ENCODE peak calls at places on chromosome 1, in four cellular contexts. One of them, this sample, is unnamed.

GRCh38 chr1:56877973-56878372 is 23.4 kb downstream of the C8A start:
- DNase-seq in AG09309: no peak
- DNase-seq in gastrocnemius medialis: no peak
- DNase-seq in kidney epithelial cell: no peak
- DNase-seq in this sample: no peak

GRCh38 chr1:98920441-98921110 is 84.1 kb downstream of the PLPPR5 start:
- DNase-seq in AG09309: peak
- DNase-seq in gastrocnemius medialis: no peak
- DNase-seq in kidney epithelial cell: no peak
- DNase-seq in this sample: peak

GRCh38 chr1:199403421-199404116 is 623.9 kb upstream of the NR5A2 start:
- DNase-seq in AG09309: peak
- DNase-seq in gastrocnemius medialis: no peak
- DNase-seq in kidney epithelial cell: no peak
- DNase-seq in this sample: peak

GRCh38 chr1:57492846-57493245 is 69.0 kb upstream of the DAB1 start:
- DNase-seq in AG09309: no peak
- DNase-seq in gastrocnemius medialis: no peak
- DNase-seq in kidney epithelial cell: no peak
- DNase-seq in this sample: no peak

GRCh38 chr1:7253118-7253480 is 467.8 kb downstream of the CAMTA1 start:
- DNase-seq in AG09309: no peak
- DNase-seq in gastrocnemius medialis: no peak
- DNase-seq in kidney epithelial cell: no peak
- DNase-seq in this sample: no peak

GRCh38 chr1:176515310-176515709 is 52.3 kb downstream of the PAPPA2 start:
- DNase-seq in AG09309: peak
- DNase-seq in gastrocnemius medialis: peak
- DNase-seq in kidney epithelial cell: peak
- DNase-seq in this sample: no peak

GRCh38 chr1:61538228-61538627 is 186.7 kb downstream of the TM2D1 start:
- DNase-seq in AG09309: no peak
- DNase-seq in gastrocnemius medialis: no peak
- DNase-seq in kidney epithelial cell: no peak
- DNase-seq in this sample: no peak

GRCh38 chr1:244211559-244211944 is 160.5 kb downstream of the ZBTB18 start:
- DNase-seq in AG09309: peak
- DNase-seq in gastrocnemius medialis: peak
- DNase-seq in kidney epithelial cell: no peak
- DNase-seq in this sample: no peak

GRCh38 chr1:35475356-35475755 is 81.8 kb downstream of the KIAA0319L start:
- DNase-seq in AG09309: no peak
- DNase-seq in gastrocnemius medialis: no peak
- DNase-seq in kidney epithelial cell: no peak
- DNase-seq in this sample: no peak

GRCh38 chr1:209823143-209824041 is 4.4 kb upstream of the UTP25 start:
- DNase-seq in AG09309: no peak
- DNase-seq in gastrocnemius medialis: no peak
- DNase-seq in kidney epithelial cell: no peak
- DNase-seq in this sample: peak

GRCh38 chr1:184386271-184387068 is at the start of gene C1orf21:
- DNase-seq in AG09309: peak
- DNase-seq in gastrocnemius medialis: peak
- DNase-seq in kidney epithelial cell: peak
- DNase-seq in this sample: peak

GRCh38 chr1:149848811-149849210 is 50.6 kb upstream of the BOLA1 start:
- DNase-seq in AG09309: no peak
- DNase-seq in gastrocnemius medialis: no peak
- DNase-seq in kidney epithelial cell: no peak
- DNase-seq in this sample: no peak

GRCh38 chr1:151847867-151848596 is 5.5 kb downstream of the THEM5 start:
- DNase-seq in AG09309: no peak
- DNase-seq in gastrocnemius medialis: no peak
- DNase-seq in kidney epithelial cell: no peak
- DNase-seq in this sample: no peak

GRCh38 chr1:215507119-215507518 is 60.0 kb upstream of the KCTD3 start:
- DNase-seq in AG09309: no peak
- DNase-seq in gastrocnemius medialis: no peak
- DNase-seq in kidney epithelial cell: no peak
- DNase-seq in this sample: no peak

GRCh38 chr1:61752921-61753389 is 10.7 kb downstream of the PATJ start:
- DNase-seq in AG09309: no peak
- DNase-seq in gastrocnemius medialis: no peak
- DNase-seq in kidney epithelial cell: no peak
- DNase-seq in this sample: no peak

GRCh38 chr1:218425647-218426342 is 80.7 kb downstream of the TGFB2 start:
- DNase-seq in AG09309: peak
- DNase-seq in gastrocnemius medialis: peak
- DNase-seq in kidney epithelial cell: peak
- DNase-seq in this sample: no peak

GRCh38 chr1:193115629-193116227 is 6.1 kb upstream of the CDC73 start:
- DNase-seq in AG09309: peak
- DNase-seq in gastrocnemius medialis: peak
- DNase-seq in kidney epithelial cell: peak
- DNase-seq in this sample: peak

GRCh38 chr1:28893403-28894102 is 20.8 kb upstream of the EPB41 start:
- DNase-seq in AG09309: no peak
- DNase-seq in gastrocnemius medialis: no peak
- DNase-seq in kidney epithelial cell: no peak
- DNase-seq in this sample: peak

DNA sequence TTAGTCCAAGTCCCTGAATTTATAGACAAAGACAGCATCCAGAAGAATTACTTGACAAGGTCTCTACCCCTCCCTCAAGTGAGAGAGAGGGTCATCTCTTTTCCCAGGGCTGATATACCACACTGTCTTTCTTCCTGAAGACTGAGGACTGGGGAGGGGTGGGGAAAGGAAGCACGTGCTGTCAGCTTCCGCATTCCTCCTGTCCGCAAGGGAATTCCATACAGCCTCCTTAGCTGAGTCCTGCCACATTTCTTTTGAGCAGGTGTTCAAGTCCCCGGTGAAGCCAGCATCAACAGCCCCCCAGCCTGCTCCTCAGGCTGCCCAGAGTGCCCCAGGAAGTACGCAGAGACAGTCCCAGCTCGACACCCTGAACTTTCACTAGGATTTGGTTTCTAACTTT is 34.2 kb downstream of the PCAT6 start:
- DNase-seq in AG09309: no peak
- DNase-seq in gastrocnemius medialis: no peak
- DNase-seq in kidney epithelial cell: no peak
- DNase-seq in this sample: no peak
- TF ChIP-seq CTCF in AG09309: no peak
- TF ChIP-seq CTCF in gastrocnemius medialis: no peak
- TF ChIP-seq CTCF in kidney epithelial cell: no peak
- TF ChIP-seq CTCF in this sample: no peak

DNA sequence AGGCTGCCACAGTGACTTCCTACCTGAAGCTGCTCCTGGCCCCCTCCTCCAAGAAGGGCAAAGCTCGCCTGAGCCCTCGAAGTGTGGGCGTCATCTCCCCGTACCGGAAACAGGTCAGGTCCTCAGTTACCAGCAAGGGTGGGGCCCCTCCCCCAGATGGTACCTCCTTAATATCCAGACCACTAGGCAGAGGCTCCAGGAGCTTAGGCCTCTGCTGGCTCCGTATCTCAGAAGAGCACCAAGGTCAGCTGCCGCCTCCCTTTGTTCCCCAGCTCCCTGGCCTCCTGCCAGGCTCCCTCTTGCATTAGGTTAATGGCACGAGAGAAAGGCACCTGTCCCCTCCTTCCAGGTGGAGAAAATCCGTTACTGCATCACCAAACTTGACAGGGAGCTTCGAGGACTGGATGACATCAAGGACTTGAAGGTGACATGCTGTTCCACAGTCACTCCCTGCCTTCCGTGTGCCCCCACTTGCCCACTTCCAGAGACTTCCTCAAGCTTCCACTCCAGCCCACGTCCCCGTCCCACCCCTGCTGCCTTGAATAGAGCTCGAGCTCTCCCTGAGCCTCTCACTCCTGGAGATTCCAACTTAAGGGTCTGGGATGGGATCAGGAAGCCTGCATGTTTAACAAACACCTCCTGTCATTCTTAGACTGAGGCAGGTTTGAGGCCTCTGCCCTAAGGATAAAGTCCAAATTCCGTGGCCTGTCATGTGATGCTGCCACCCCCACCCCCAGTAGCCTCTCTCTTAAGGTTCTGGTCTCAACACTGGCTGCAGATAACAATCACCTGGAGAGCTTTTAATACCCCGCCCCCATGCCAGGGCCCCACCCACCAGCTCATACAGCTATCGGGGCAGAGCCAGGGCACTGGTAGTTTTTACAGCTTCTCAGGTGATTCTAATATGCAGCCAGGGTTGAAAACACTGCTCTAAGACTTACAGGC is 8.3 kb downstream of the RHOC start:
- DNase-seq in AG09309: no peak
- DNase-seq in gastrocnemius medialis: no peak
- DNase-seq in kidney epithelial cell: no peak
- DNase-seq in this sample: no peak
- H3K4me3 ChIP-seq in AG09309: no peak
- H3K4me3 ChIP-seq in gastrocnemius medialis: no peak
- H3K4me3 ChIP-seq in kidney epithelial cell: no peak
- H3K4me3 ChIP-seq in this sample: no peak

DNA sequence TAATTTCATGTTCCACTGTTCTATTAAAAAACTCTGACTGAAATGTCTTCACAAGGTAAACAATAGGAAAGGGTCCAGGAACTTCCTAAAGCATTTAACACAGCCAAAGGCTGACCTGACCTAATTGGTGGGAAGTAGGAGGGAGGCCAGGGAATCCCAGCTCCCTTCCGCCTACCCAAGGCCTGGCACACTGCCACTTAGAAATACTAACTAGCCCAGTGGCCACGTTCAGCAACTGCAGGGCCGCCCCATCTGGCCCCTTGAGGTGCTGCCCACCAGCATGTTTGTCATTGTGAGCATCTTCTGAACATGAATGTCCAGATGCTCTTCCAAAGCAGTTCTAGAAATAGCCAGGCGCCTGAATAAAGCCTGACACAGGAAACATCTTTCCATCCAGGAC is 44.7 kb upstream of the BCL9 start:
- DNase-seq in AG09309: no peak
- DNase-seq in gastrocnemius medialis: no peak
- DNase-seq in kidney epithelial cell: no peak
- DNase-seq in this sample: no peak
- TF ChIP-seq CTCF in AG09309: peak
- TF ChIP-seq CTCF in gastrocnemius medialis: peak
- TF ChIP-seq CTCF in kidney epithelial cell: peak
- TF ChIP-seq CTCF in this sample: peak

DNA sequence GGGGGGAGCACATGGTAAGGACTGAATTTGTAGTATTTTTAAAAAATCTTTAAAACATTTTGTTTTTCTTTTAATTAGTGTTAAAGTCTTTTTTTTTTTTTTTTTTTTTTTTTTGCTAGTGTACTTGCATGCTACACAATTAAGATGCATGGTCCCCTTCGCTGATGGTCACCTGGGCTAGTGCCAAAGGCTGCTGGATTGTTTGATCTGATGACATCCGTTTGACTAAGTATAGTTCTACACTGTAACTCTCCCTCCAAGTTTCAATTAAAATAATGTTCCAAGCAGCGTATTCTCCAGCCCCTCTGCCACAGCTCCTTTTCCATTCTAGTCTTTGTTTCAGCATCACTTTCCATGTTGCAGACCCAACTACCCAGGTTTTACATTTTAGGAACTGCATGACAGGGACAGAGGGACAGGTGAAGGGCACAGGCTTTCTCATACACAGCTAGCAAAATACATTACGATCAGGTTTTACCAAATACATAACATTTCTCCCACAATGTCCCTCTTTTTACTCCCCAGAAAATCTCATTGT is 852 bp upstream of the RAVER2 start:
- DNase-seq in AG09309: no peak
- DNase-seq in gastrocnemius medialis: no peak
- DNase-seq in kidney epithelial cell: no peak
- DNase-seq in this sample: no peak
- H3K4me3 ChIP-seq in AG09309: peak
- H3K4me3 ChIP-seq in gastrocnemius medialis: peak
- H3K4me3 ChIP-seq in kidney epithelial cell: peak
- H3K4me3 ChIP-seq in this sample: peak

DNA sequence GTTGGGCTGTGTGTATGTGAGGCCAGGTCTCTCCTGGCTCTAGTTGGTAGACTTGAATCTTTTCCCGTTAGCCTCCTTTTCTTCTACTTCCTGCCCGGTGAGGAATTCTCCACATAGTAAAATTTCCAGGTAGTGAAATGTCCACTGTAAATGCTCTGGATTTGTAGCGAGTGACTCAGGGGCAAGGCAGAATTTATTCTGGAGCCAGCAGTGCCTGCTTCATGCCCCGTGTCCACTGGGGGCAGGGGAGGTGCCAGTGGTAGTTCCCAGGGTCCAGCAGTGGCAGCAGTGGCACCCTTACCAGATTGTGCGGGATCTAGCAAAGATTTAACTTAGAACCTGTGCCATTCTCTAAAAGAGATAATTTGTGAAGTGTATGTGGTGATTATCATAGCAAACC is 74.5 kb upstream of the USP24 start:
- DNase-seq in AG09309: no peak
- DNase-seq in gastrocnemius medialis: no peak
- DNase-seq in kidney epithelial cell: no peak
- DNase-seq in this sample: no peak
- TF ChIP-seq CTCF in AG09309: no peak
- TF ChIP-seq CTCF in gastrocnemius medialis: no peak
- TF ChIP-seq CTCF in kidney epithelial cell: peak
- TF ChIP-seq CTCF in this sample: peak

DNA sequence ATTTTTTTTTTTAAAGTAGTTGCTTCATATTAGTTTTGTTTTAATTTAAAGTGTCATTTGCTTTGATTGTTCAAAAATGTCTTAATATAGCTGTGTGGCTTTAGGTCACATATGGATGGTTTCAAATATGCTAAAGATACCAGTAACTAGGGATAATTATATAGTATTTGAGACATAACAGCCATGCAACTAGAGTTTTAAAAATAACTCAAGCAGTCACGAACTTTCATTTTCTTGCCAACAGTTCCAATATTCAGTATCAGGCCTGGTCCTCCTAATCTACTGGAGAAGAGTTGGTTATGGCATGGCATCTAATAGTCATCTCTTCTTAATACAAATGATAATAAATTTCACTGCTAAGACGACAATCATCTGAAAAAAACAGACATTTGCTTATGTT is 24.0 kb upstream of the A3GALT2 start:
- DNase-seq in AG09309: no peak
- DNase-seq in gastrocnemius medialis: no peak
- DNase-seq in kidney epithelial cell: no peak
- DNase-seq in this sample: no peak
- H3K4me3 ChIP-seq in AG09309: no peak
- H3K4me3 ChIP-seq in gastrocnemius medialis: peak
- H3K4me3 ChIP-seq in kidney epithelial cell: no peak
- H3K4me3 ChIP-seq in this sample: peak

GRCh38 chr1:1370771-1371300 is 4.2 kb downstream of the AURKAIP1 start:
- DNase-seq in AG09309: no peak
- DNase-seq in gastrocnemius medialis: no peak
- DNase-seq in kidney epithelial cell: no peak
- DNase-seq in this sample: no peak

GRCh38 chr1:1365875-1366698 is 7.7 kb upstream of the MXRA8 start:
- DNase-seq in AG09309: no peak
- DNase-seq in gastrocnemius medialis: no peak
- DNase-seq in kidney epithelial cell: no peak
- DNase-seq in this sample: no peak

GRCh38 chr1:1367238-1367796 is 7.7 kb downstream of the AURKAIP1 start:
- DNase-seq in AG09309: no peak
- DNase-seq in gastrocnemius medialis: no peak
- DNase-seq in kidney epithelial cell: no peak
- DNase-seq in this sample: no peak

GRCh38 chr1:1364266-1364665 is 5.9 kb upstream of the MXRA8 start:
- DNase-seq in AG09309: no peak
- DNase-seq in gastrocnemius medialis: no peak
- DNase-seq in kidney epithelial cell: no peak
- DNase-seq in this sample: no peak

GRCh38 chr1:1366699-1367067 is 8.3 kb downstream of the AURKAIP1 start:
- DNase-seq in AG09309: no peak
- DNase-seq in gastrocnemius medialis: no peak
- DNase-seq in kidney epithelial cell: no peak
- DNase-seq in this sample: no peak
- TF ChIP-seq CTCF in AG09309: no peak
- TF ChIP-seq CTCF in gastrocnemius medialis: no peak
- TF ChIP-seq CTCF in kidney epithelial cell: no peak
- TF ChIP-seq CTCF in this sample: no peak

This sample was measured in HFF-Myc.